ENCODE peak calls at places on chromosomes 16 and 17, in seven cellular contexts. N is H1, H is H9, Y is IMR-90, X is neuronal stem cell, T is mesendoderm, V is mesenchymal stem cell. F is an unnamed sample. For H3K79me1, the result is how much of the 10 kb centered on the place peaks cover.

GRCh38 chr17:75398279-75398678 is 7.2 kb downstream of the GRB2 start:
- DNase-seq in X (no peak), H (no peak), Y (no peak), V (no peak), N (no peak), T (no peak), F (no peak)

GRCh38 chr17:31686495-31686894 is 172.5 kb downstream of the COPRS start:
- DNase-seq in V (no peak), N (no peak), X (no peak), H (no peak), T (no peak), Y (peak), F (no peak)

GRCh38 chr17:55756689-55757088 is 5.8 kb downstream of the PCTP start:
- DNase-seq in N (no peak), V (no peak), T (no peak), Y (no peak), H (no peak), X (no peak), F (no peak)

GRCh38 chr17:75683467-75684041 is 16.4 kb downstream of the SAP30BP start:
- DNase-seq in Y (peak), X (no peak), N (no peak), T (no peak), V (peak), H (no peak), F (no peak)

GRCh38 chr16:22232277-22233049 is 26.4 kb downstream of the EEF2K start:
- DNase-seq in H (no peak), N (no peak), X (no peak), V (peak), Y (peak), T (no peak), F (peak)

GRCh38 chr17:19386974-19387920 is at the start of gene MFAP4:
- DNase-seq in V (peak), X (no peak), T (peak), H (peak), Y (peak), N (peak), F (no peak)

GRCh38 chr16:22262460-22262859 is 34.7 kb upstream of the POLR3E start:
- DNase-seq in Y (peak), N (no peak), T (no peak), H (no peak), V (peak), X (no peak), F (no peak)

GRCh38 chr16:81004646-81005353 is 1.9 kb downstream of the CMC2 start:
- DNase-seq in T (peak), X (peak), N (no peak), H (no peak), Y (peak), V (peak), F (peak)

GRCh38 chr16:1781758-1782407 is 488 bp downstream of the SPSB3 start:
- DNase-seq in Y (peak), N (peak), T (peak), H (no peak), X (peak), V (peak), F (peak)

GRCh38 chr16:68626557-68626956 is 18.6 kb upstream of the CDH3 start:
- DNase-seq in N (no peak), X (no peak), T (no peak), H (no peak), V (no peak), Y (no peak), F (no peak)

GRCh38 chr16:10100829-10101228 is 81.4 kb downstream of the GRIN2A start:
- DNase-seq in H (no peak), X (no peak), N (no peak), Y (no peak), T (no peak), V (no peak), F (no peak)

GRCh38 chr16:27677300-27677699 is 127.4 kb downstream of the KATNIP start:
- DNase-seq in H (no peak), X (no peak), T (no peak), N (no peak), Y (peak), V (peak), F (no peak)

GRCh38 chr16:68289621-68290329 is 21.0 kb downstream of the SLC7A6OS start:
- DNase-seq in H (no peak), T (peak), X (no peak), V (no peak), Y (no peak), N (no peak), F (no peak)

GRCh38 chr17:64787255-64787920 is 125.3 kb upstream of the SMURF2 start:
- DNase-seq in V (no peak), T (no peak), X (no peak), N (no peak), H (no peak), Y (no peak), F (peak)

GRCh38 chr16:7227193-7227825 is 105.3 kb upstream of the RBFOX1 start:
- DNase-seq in T (peak), N (peak), H (peak), V (no peak), X (peak), Y (no peak), F (peak)

GRCh38 chr16:84836234-84836647 is 16.5 kb downstream of the CRISPLD2 start:
- DNase-seq in N (peak), T (peak), V (peak), X (peak), Y (peak), H (peak), F (no peak)

GRCh38 chr16:77842468-77842867 is 54.1 kb downstream of the VAT1L start:
- DNase-seq in N (no peak), H (no peak), V (no peak), Y (no peak), T (no peak), X (no peak), F (no peak)

GRCh38 chr16:67656344-67657016 is 3.6 kb downstream of the ACD start:
- DNase-seq in Y (no peak), V (no peak), N (no peak), T (no peak), X (no peak), H (no peak), F (no peak)

GRCh38 chr17:46194393-46195216 is 1.4 kb upstream of the KANSL1 start:
- DNase-seq in N (no peak), V (peak), H (no peak), Y (peak), X (no peak), T (peak), F (peak)

GRCh38 chr17:75489511-75489955 is 25.8 kb downstream of the CASKIN2 start:
- DNase-seq in V (no peak), N (no peak), H (no peak), T (no peak), Y (no peak), X (no peak), F (no peak)

GRCh38 chr16:28532940-28533647 is 5.7 kb downstream of the NUPR1 start:
- DNase-seq in Y (no peak), X (no peak), N (no peak), H (no peak), T (no peak), V (no peak), F (no peak)

GRCh38 chr16:67842509-67843342 is 606 bp downstream of the THAP11 start:
- DNase-seq in H (peak), Y (peak), T (peak), V (peak), N (peak), X (peak), F (peak)

GRCh38 chr16:47565454-47565853 is 104.3 kb downstream of the PHKB start:
- DNase-seq in Y (peak), V (peak), X (no peak), H (no peak), N (no peak), T (no peak), F (peak)

GRCh38 chr16:27310576-27311448 is 3.0 kb upstream of the IL4R start:
- DNase-seq in N (no peak), X (no peak), V (no peak), H (no peak), T (no peak), Y (no peak), F (no peak)

GRCh38 chr17:31739300-31739699 is 119.7 kb downstream of the COPRS start:
- DNase-seq in N (no peak), T (no peak), H (no peak), V (peak), Y (peak), X (no peak), F (no peak)

GRCh38 chr17:58504826-58505351 is 9.5 kb downstream of the MTMR4 start:
- DNase-seq in N (no peak), T (no peak), X (no peak), Y (no peak), V (no peak), H (no peak), F (no peak)

GRCh38 chr17:29640413-29640812 is 17.7 kb upstream of the CORO6 start:
- DNase-seq in T (peak), H (no peak), V (peak), X (no peak), N (no peak), Y (peak), F (peak)

GRCh38 chr17:77735341-77736206 is 222.9 kb upstream of the TNRC6C start:
- DNase-seq in N (no peak), T (peak), H (peak), Y (no peak), X (no peak), V (no peak), F (no peak)

GRCh38 chr17:6061290-6061689 is 8.9 kb upstream of the WSCD1 start:
- DNase-seq in Y (peak), V (peak), T (no peak), X (no peak), H (no peak), N (no peak), F (no peak)

GRCh38 chr16:89958068-89958467 is 9.5 kb downstream of the DEF8 start:
- DNase-seq in T (peak), X (no peak), Y (peak), V (peak), N (peak), H (peak), F (no peak)

GRCh38 chr17:43860077-43860725 is 13.2 kb downstream of the CD300LG start:
- DNase-seq in X (no peak), N (no peak), T (no peak), H (no peak), Y (no peak), V (peak), F (peak)

GRCh38 chr17:80989586-80989913 is 2.1 kb upstream of the CHMP6 start:
- DNase-seq in X (no peak), V (no peak), N (no peak), Y (no peak), T (no peak), H (no peak), F (no peak)

GRCh38 chr16:68355447-68356248 is 44.8 kb downstream of the PRMT7 start:
- DNase-seq in T (no peak), X (no peak), H (no peak), Y (no peak), N (peak), V (no peak), F (no peak)

GRCh38 chr16:49019081-49019633 is 262.5 kb downstream of the CBLN1 start:
- DNase-seq in T (peak), H (peak), V (no peak), N (peak), Y (peak), X (peak), F (no peak)

GRCh38 chr17:30309591-30309990 is 17.8 kb upstream of the BLMH start:
- DNase-seq in Y (no peak), V (no peak), H (no peak), X (no peak), T (no peak), N (no peak), F (no peak)

GRCh38 chr17:71063559-71063958 is 894.2 kb downstream of the KCNJ2 start:
- DNase-seq in V (no peak), X (no peak), T (no peak), H (no peak), N (no peak), Y (no peak), F (no peak)

GRCh38 chr17:38867179-38867994 is 2.5 kb upstream of the LASP1 start:
- DNase-seq in N (peak), T (peak), Y (peak), X (peak), V (peak), H (peak), F (peak)

GRCh38 chr16:27892879-27893278 is 170.6 kb downstream of the GSG1L start:
- DNase-seq in N (peak), V (no peak), X (no peak), T (peak), Y (no peak), H (peak), F (peak)

GRCh38 chr17:49239963-49240362 is 9.4 kb upstream of the PHOSPHO1 start:
- DNase-seq in N (no peak), V (no peak), T (peak), X (no peak), H (no peak), Y (no peak), F (peak)

GRCh38 chr17:49234509-49235080 is 4.0 kb upstream of the PHOSPHO1 start:
- DNase-seq in X (no peak), H (no peak), Y (no peak), T (no peak), V (no peak), N (no peak), F (no peak)

GRCh38 chr17:49240619-49241018 is 10.0 kb upstream of the PHOSPHO1 start:
- DNase-seq in H (no peak), T (no peak), V (no peak), X (no peak), Y (no peak), N (no peak), F (no peak)

GRCh38 chr17:49231563-49231894 is 942 bp upstream of the PHOSPHO1 start:
- DNase-seq in X (no peak), V (no peak), Y (no peak), H (no peak), T (no peak), N (no peak), F (no peak)

GRCh38 chr17:49235896-49236295 is 5.3 kb upstream of the PHOSPHO1 start:
- DNase-seq in V (no peak), Y (no peak), T (no peak), X (no peak), N (no peak), H (no peak), F (no peak)
- H3K79me1 ChIP-seq in V (under half), Y (under half), T (under half), X (under half), N (under half), H (under half), F (under half)

DNA sequence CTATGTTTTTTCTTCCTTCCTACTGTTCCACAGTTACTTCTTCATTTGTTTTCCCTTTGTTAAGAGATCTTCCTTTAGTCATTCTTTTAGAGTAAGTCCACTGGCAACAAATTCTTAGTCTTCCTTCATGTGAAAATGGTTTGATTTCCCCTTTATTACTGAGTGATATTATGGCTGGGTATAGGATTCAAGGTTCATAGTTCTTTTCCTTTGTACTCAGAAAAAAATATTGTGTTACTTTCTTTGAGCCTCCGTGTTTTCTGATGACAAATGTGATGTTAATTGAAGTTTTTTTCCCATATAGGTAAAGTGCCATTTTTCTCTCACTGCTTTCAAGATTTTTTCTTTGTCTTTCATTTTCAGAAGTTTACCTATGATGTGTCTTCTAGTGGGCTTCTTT is 283.1 kb upstream of the TBX2 start:
- DNase-seq in V (no peak), N (no peak), H (no peak), T (no peak), Y (no peak), X (no peak), F (no peak)
- H3K79me1 ChIP-seq in V (under half), N (under half), H (under half), T (under half), Y (under half), X (under half), F (under half)

GRCh38 chr17:36816889-36817288 is 120.4 kb upstream of the LHX1 start:
- DNase-seq in Y (no peak), T (no peak), X (no peak), V (no peak), N (no peak), H (no peak), F (no peak)
- H3K79me1 ChIP-seq in Y (under half), T (under half), X (under half), V (under half), N (under half), H (under half), F (under half)

GRCh38 chr17:50778471-50778870 is 11.2 kb upstream of the ANKRD40CL start:
- DNase-seq in T (no peak), X (no peak), V (no peak), N (no peak), H (no peak), Y (no peak), F (no peak)
- H3K79me1 ChIP-seq in T (under half), X (under half), V (under half), N (under half), H (under half), Y (under half), F (under half)

GRCh38 chr17:74097461-74098131 is 105.9 kb upstream of the RPL38 start:
- DNase-seq in N (no peak), H (no peak), Y (no peak), T (no peak), V (no peak), X (no peak), F (no peak)

GRCh38 chr17:74096456-74096855 is 107.0 kb upstream of the RPL38 start:
- DNase-seq in Y (no peak), N (no peak), H (no peak), T (no peak), X (no peak), V (no peak), F (no peak)

GRCh38 chr17:74098378-74099024 is 105.0 kb upstream of the RPL38 start:
- DNase-seq in V (no peak), H (no peak), T (no peak), N (no peak), Y (no peak), X (no peak), F (no peak)

GRCh38 chr17:74101527-74101926 is 102.0 kb upstream of the RPL38 start:
- DNase-seq in T (no peak), H (no peak), V (no peak), X (no peak), Y (no peak), N (no peak), F (no peak)

GRCh38 chr17:74099441-74100340 is 103.8 kb upstream of the RPL38 start:
- DNase-seq in Y (no peak), H (no peak), V (no peak), T (no peak), N (no peak), X (no peak), F (no peak)
- H3K79me1 ChIP-seq in Y (under half), H (under half), V (under half), T (under half), N (under half), X (under half), F (under half)

GRCh38 chr16:66273036-66273435 is 93.5 kb upstream of the CDH5 start:
- DNase-seq in Y (no peak), H (peak), X (no peak), V (no peak), N (no peak), T (no peak), F (no peak)

GRCh38 chr16:66272461-66272860 is 94.0 kb upstream of the CDH5 start:
- DNase-seq in H (peak), T (no peak), V (no peak), Y (no peak), N (no peak), X (no peak), F (no peak)

GRCh38 chr16:66274335-66275110 is 92.0 kb upstream of the CDH5 start:
- DNase-seq in X (no peak), T (no peak), V (no peak), Y (peak), H (peak), N (no peak), F (no peak)

GRCh38 chr16:66275795-66276428 is 90.6 kb upstream of the CDH5 start:
- DNase-seq in H (peak), T (peak), V (peak), Y (peak), X (no peak), N (peak), F (peak)

GRCh38 chr16:66273644-66274334 is 92.7 kb upstream of the CDH5 start:
- DNase-seq in N (peak), V (no peak), X (no peak), Y (peak), T (peak), H (peak), F (no peak)
- H3K79me1 ChIP-seq in N (under half), V (under half), X (under half), Y (under half), T (under half), H (under half), F (under half)

GRCh38 chr17:1301546-1301945 is 22.1 kb downstream of the TRARG1 start:
- DNase-seq in Y (no peak), V (no peak), T (no peak), N (no peak), X (no peak), H (no peak), F (no peak)

GRCh38 chr17:1300580-1300905 is 21.1 kb downstream of the TRARG1 start:
- DNase-seq in Y (no peak), V (no peak), T (no peak), N (no peak), H (no peak), X (no peak), F (no peak)

GRCh38 chr17:1304962-1305361 is 25.5 kb downstream of the TRARG1 start:
- DNase-seq in H (no peak), X (no peak), V (no peak), T (no peak), N (no peak), Y (no peak), F (no peak)

GRCh38 chr17:1304522-1304921 is 25.1 kb downstream of the TRARG1 start:
- DNase-seq in H (no peak), Y (no peak), V (no peak), X (no peak), T (no peak), N (no peak), F (no peak)

GRCh38 chr17:1302761-1303160 is 23.3 kb downstream of the TRARG1 start:
- DNase-seq in Y (no peak), H (no peak), T (no peak), N (no peak), X (no peak), V (no peak), F (no peak)
- H3K79me1 ChIP-seq in Y (under half), H (under half), T (under half), N (under half), X (under half), V (under half), F (under half)

GRCh38 chr17:3381957-3382356 is 4.2 kb downstream of the OR3A2 start:
- DNase-seq in T (no peak), Y (no peak), X (no peak), V (no peak), N (no peak), H (no peak), F (no peak)
- H3K79me1 ChIP-seq in T (under half), Y (under half), X (under half), V (under half), N (under half), H (under half), F (under half)

DNA sequence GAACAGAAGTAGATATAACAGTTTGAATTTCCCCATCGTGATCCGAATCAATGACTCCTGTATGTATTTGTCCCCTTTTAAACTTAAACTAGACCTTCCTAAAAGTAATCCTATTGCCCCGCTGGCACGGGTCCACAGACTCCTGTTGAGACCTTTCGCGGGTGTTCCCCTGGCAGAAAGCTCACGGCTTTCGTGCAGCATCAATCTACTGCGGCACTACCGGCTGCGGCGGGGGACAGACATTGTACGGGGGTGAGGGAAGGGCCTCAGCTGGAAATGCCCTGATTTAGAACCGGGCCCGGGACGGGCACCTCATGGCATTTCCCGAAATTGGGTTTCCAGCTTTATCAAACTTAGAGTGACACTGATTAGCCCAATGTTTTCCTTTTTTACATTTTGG is 14.6 kb downstream of the IL32 start:
- DNase-seq in H (no peak), N (no peak), V (no peak), Y (no peak), T (no peak), X (no peak), F (no peak)
- H3K79me1 ChIP-seq in H (under half), N (under half), V (under half), Y (under half), T (under half), X (under half), F (under half)

F was measured in trophoblast cell.